ENCODE peak calls at places on chromosomes 7 and 10, in eight cellular contexts. F is Caco-2, B is cardiac muscle cell, R is tibial artery, T is SJCRH30, U is neuronal stem cell, D is DND-41, H is sigmoid colon. O is an unnamed sample.

GRCh38 chr7:112449353-112449752 is 907 bp upstream of the IFRD1 start:
- DNase-seq in F (no peak), B (no peak), T (no peak), D (no peak), U (no peak), R (no peak), H (no peak), O (no peak)

GRCh38 chr7:100803398-100804161 is 23.7 kb downstream of the EPHB4 start:
- DNase-seq in B (peak; percentile 93), T (peak; percentile 94), R (peak; percentile 81), U (peak; percentile 44), F (no peak), H (peak; percentile 92), D (peak; percentile 75), O (peak; percentile 88)

GRCh38 chr10:51029172-51029641 is 45.1 kb upstream of the PRKG1 start:
- DNase-seq in T (no peak), R (no peak), U (no peak), B (no peak), H (no peak), F (no peak), D (no peak), O (no peak)

GRCh38 chr7:38824948-38825347 is 84.0 kb downstream of the VPS41 start:
- DNase-seq in T (no peak), H (no peak), D (no peak), F (no peak), R (no peak), B (no peak), U (no peak), O (no peak)

GRCh38 chr10:13162013-13162364 is 631 bp downstream of the MCM10 start:
- DNase-seq in B (no peak), F (no peak), H (no peak), T (peak; percentile 4), U (peak; percentile 9), D (peak; percentile 37), R (no peak), O (peak; percentile 7)

GRCh38 chr7:39394105-39394504 is 172.1 kb upstream of the YAE1 start:
- DNase-seq in T (no peak), F (no peak), D (no peak), H (no peak), U (no peak), R (no peak), B (no peak), O (no peak)

GRCh38 chr10:21724695-21725371 is 190.8 kb downstream of the MLLT10 start:
- DNase-seq in B (peak; percentile 100), T (peak; percentile 97), U (no peak), R (peak; percentile 93), H (peak; percentile 97), F (peak; percentile 65), D (peak; percentile 90), O (peak; percentile 100)

GRCh38 chr10:43417950-43418768 is 9.2 kb upstream of the HNRNPF start:
- DNase-seq in R (no peak), H (no peak), U (no peak), T (no peak), B (peak; percentile 31), F (no peak), D (peak; percentile 77), O (no peak)

GRCh38 chr7:118080947-118081346 is 103.0 kb upstream of the LSM8 start:
- DNase-seq in U (no peak), D (peak; percentile 12), F (peak; percentile 38), R (no peak), B (peak; percentile 20), T (peak; percentile 5), H (no peak), O (peak; percentile 1)

GRCh38 chr7:44213206-44213871 is 12.6 kb downstream of the YKT6 start:
- DNase-seq in R (no peak), T (no peak), B (no peak), U (no peak), F (no peak), H (peak; percentile 60), D (no peak), O (no peak)

GRCh38 chr7:84106291-84106690 is 88.3 kb downstream of the SEMA3A start:
- DNase-seq in R (no peak), D (no peak), U (no peak), H (no peak), F (no peak), B (no peak), T (no peak), O (no peak)

GRCh38 chr10:118573512-118573911 is 21.9 kb downstream of the PRLHR start:
- DNase-seq in B (no peak), H (no peak), T (no peak), R (no peak), D (no peak), F (no peak), U (no peak), O (no peak)

GRCh38 chr7:131937868-131938267 is 381.4 kb upstream of the PODXL start:
- DNase-seq in B (no peak), D (no peak), T (no peak), H (no peak), U (no peak), F (no peak), R (no peak), O (no peak)

GRCh38 chr7:121119047-121119446 is 130.5 kb downstream of the CPED1 start:
- DNase-seq in T (no peak), D (no peak), R (no peak), U (no peak), H (no peak), F (no peak), B (no peak), O (no peak)

GRCh38 chr7:38311329-38311937 is 38.0 kb upstream of the TARP start:
- DNase-seq in R (no peak), U (no peak), F (no peak), H (no peak), B (peak; percentile 30), D (no peak), T (no peak), O (no peak)

GRCh38 chr10:6074489-6075301 is 12.5 kb upstream of the IL2RA start:
- DNase-seq in H (no peak), U (no peak), R (no peak), D (no peak), B (peak; percentile 84), T (no peak), F (no peak), O (no peak)

GRCh38 chr10:126013489-126014281 is 117.3 kb downstream of the FANK1 start:
- DNase-seq in D (no peak), B (peak; percentile 54), F (no peak), R (no peak), H (no peak), U (no peak), T (peak; percentile 86), O (peak; percentile 68)

GRCh38 chr10:44264244-44264643 is 120.7 kb downstream of the CXCL12 start:
- DNase-seq in F (no peak), U (no peak), D (no peak), B (no peak), R (no peak), H (peak; percentile 80), T (no peak), O (no peak)

DNA sequence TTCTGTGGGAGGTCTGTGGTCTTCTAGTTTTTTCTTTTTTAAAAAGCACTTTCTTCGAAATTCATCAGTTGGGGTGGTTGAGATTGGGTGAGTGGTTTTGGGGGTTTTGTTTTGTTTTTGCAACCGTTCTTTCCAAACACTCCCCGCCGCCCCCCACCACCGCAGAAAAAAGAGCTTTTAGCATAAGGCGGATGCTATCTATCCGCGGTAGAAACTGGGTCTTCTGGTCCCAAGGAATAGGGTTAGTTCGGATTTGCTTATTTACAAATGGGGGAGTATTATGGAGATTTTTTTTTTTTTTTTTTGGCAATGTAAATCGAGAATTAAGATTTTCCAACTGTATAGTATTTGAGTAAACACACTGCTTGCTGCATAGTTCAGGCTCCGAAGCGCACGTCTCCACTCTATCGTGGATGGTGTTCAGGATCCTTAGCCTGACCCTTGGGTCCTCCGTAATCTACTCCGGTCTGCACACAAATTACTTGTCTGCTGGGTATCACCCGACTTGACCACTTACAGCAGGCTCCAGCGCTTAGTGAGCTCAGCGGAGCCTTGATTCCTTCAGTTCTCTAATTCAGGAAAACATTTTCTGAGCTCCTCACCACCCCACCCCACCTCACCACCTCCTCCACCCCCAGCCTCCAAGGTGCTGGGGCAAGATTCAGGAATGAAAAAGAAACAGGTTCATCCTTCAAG is 757 bp upstream of the NRCAM start:
- DNase-seq in D (no peak), H (no peak), F (no peak), R (no peak), U (no peak), B (no peak), T (no peak), O (no peak)
- H3K4me3 ChIP-seq in D (no peak overlapping the region), H (peak overlapping the region; percentile 38), F (peak overlapping the region; percentile 75), R (peak overlapping the region; percentile 52), U (peak overlapping the region; percentile 76), B (peak overlapping the region; percentile 34), T (peak overlapping the region; percentile 75), O (peak overlapping the region; percentile 77)

DNA sequence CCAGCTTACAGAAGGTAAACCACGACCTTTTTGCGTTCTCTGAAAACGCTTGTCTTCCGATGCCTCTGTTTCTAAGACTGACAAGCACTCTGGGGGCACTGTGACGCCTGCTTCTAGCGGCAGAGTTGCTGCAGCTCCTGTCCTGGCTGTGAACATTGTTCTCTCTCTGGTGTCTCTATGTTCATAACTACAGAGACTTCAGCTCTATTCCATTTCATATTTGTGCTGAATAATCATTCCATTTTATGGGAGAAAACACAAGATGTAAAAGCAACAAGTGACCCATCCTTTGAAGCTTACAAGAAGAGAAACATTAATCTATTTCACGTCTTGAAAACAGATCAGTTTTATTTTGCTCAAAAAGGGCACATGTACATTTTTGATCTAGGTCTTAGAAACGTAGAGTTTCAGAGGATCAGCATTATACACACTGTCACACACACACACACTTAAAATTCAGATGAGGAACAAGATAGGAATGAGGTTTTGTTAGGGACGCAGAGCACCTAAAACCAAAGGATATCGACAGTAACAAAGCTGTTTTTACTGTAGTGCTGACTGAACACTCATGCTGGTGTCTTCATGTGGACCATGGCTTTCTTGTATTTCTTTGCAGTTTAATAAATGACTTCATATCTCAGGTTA is 3.0 kb downstream of the IKZF1 start:
- DNase-seq in D (peak; percentile 84), T (no peak), R (no peak), H (no peak), B (no peak), U (no peak), F (no peak), O (no peak)
- H3K4me3 ChIP-seq in D (peak overlapping the region; percentile 60), T (no peak overlapping the region), R (no peak overlapping the region), H (no peak overlapping the region), B (no peak overlapping the region), U (no peak overlapping the region), F (no peak overlapping the region), O (no peak overlapping the region)

DNA sequence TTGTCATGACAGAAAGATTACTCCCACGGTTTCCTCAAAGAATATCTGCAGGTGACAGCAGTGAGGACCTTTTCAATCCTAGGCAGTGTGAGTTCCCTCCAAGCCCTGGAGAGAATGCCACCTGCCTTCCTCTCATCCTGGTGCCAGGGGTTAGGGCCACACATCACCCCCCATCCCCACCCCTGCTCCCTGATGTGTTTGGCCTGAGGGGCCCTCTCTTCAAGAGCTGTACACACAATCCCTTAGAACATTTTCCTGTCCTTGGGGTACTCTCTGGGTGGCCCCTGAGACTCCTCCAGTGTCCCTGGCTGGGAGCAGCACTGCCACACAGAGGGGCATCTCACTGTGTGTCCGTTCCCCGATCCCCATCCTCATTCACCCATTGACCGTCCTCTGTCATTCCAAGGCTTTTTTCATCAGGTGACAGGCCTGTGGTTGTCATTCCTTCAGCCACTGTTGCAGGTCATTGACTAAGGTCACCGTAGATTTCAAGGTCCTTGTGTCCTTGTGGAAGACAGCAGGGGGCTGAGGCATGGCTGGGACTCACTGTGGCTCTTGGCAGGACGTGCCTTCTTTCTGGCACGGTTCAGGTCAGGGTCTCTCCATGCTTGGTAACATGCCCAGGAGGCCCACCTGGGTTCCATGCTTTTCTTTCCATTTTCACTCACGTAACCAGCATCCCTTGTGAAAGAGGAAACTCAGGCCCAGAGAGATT is 26.9 kb upstream of the BTBD16 start:
- DNase-seq in H (no peak), R (no peak), T (no peak), B (no peak), D (no peak), F (no peak), U (no peak), O (no peak)
- H3K4me3 ChIP-seq in H (no peak overlapping the region), R (no peak overlapping the region), T (no peak overlapping the region), B (no peak overlapping the region), D (no peak overlapping the region), F (no peak overlapping the region), U (no peak overlapping the region), O (no peak overlapping the region)

GRCh38 chr7:119945822-119946221 is 327.2 kb upstream of the KCND2 start:
- DNase-seq in U (no peak), T (no peak), B (no peak), R (no peak), H (no peak), F (no peak), D (no peak), O (no peak)
- H3K4me3 ChIP-seq in U (no peak overlapping the region), T (no peak overlapping the region), B (no peak overlapping the region), R (no peak overlapping the region), H (no peak overlapping the region), F (no peak overlapping the region), D (no peak overlapping the region), O (no peak overlapping the region)

O was measured in cardiac fibroblast.